ENCODE peak calls at places on chromosomes 2 and 18, in five cellular contexts. Z is GM23338, H is B cell, Y is prostate gland, W is iPS-NIHi11. X is an unnamed sample.

GRCh38 chr2:236735742-236736360 is 166.2 kb downstream of the ACKR3 start:
- DNase-seq in Z (no peak), H (no peak), Y (no peak), W (no peak), X (no peak)

GRCh38 chr2:230908094-230908594 is 16.9 kb downstream of the GPR55 start:
- DNase-seq in Z (no peak), H (peak; percentile 5), Y (no peak), W (no peak), X (no peak)

GRCh38 chr2:85902496-85902895 is 13.7 kb upstream of the ST3GAL5 start:
- DNase-seq in Z (no peak), H (no peak), Y (no peak), W (no peak), X (no peak)

GRCh38 chr18:23194150-23194968 is 59.1 kb downstream of the CABLES1 start:
- DNase-seq in Z (no peak), H (no peak), Y (no peak), W (no peak), X (no peak)

GRCh38 chr2:3482363-3482821 is 36.9 kb downstream of the ADI1 start:
- DNase-seq in Z (no peak), H (no peak), Y (no peak), W (no peak), X (no peak)

GRCh38 chr2:22970991-22971390 is 414.0 kb upstream of the KLHL29 start:
- DNase-seq in Z (peak; percentile 19), H (no peak), Y (no peak), W (no peak), X (no peak)

GRCh38 chr2:26401739-26402541 is at the start of gene DRC1:
- DNase-seq in Z (peak; percentile 96), H (no peak), Y (no peak), W (peak; percentile 100), X (peak; percentile 61)

GRCh38 chr2:101501443-101501842 is 26.5 kb upstream of the RFX8 start:
- DNase-seq in Z (no peak), H (no peak), Y (no peak), W (no peak), X (no peak)

GRCh38 chr2:105486762-105487141 is 87.9 kb upstream of the FHL2 start:
- DNase-seq in Z (no peak), H (no peak), Y (no peak), W (no peak), X (no peak)